ENCODE peak calls at places on chromosome 22, in six cellular contexts. U is uterus, Q is coronary artery, A is HL-60, B is GM23338, V is Caco-2. N is an unnamed sample.
A peak's percentile ranks its signal among the peaks of the same experiment; 100 is the strongest.

GRCh38 chr22:28894320-28894719 is 10.9 kb downstream of the ZNRF3 start:
- DNase-seq in Q (no peak), U (peak; percentile 3), A (no peak), B (no peak), V (no peak), N (no peak)

GRCh38 chr22:30373331-30374325 is 13.6 kb downstream of the RNF215 start:
- DNase-seq in U (no peak), B (no peak), A (no peak), Q (no peak), V (no peak), N (no peak)

GRCh38 chr22:39488563-39489083 is 13.5 kb upstream of the MIEF1 start:
- DNase-seq in A (no peak), U (no peak), B (no peak), V (no peak), Q (no peak), N (no peak)

GRCh38 chr22:46063861-46064235 is 86.5 kb upstream of the PPARA start:
- DNase-seq in A (no peak), Q (peak; percentile 26), U (peak; percentile 47), B (no peak), V (peak; percentile 9), N (peak; percentile 73)

GRCh38 chr22:40412441-40412840 is 42.0 kb downstream of the SGSM3 start:
- DNase-seq in V (no peak), Q (no peak), A (no peak), U (no peak), B (no peak), N (no peak)

GRCh38 chr22:39634530-39635399 is 64.2 kb downstream of the CACNA1I start:
- DNase-seq in U (no peak), B (no peak), V (no peak), Q (no peak), A (peak; percentile 34), N (peak; percentile 50)

GRCh38 chr22:36554101-36554500 is 25.1 kb upstream of the EIF3D start:
- DNase-seq in Q (no peak), B (peak; percentile 62), A (no peak), U (no peak), V (no peak), N (no peak)

GRCh38 chr22:46695346-46696224 is 42.5 kb downstream of the CERK start:
- DNase-seq in B (no peak), V (no peak), U (no peak), A (no peak), Q (no peak), N (no peak)

GRCh38 chr22:39249081-39249704 is 4.4 kb upstream of the PDGFB start:
- DNase-seq in Q (no peak), U (no peak), A (no peak), B (no peak), V (no peak), N (no peak)

GRCh38 chr22:48369789-48370507 is 1457.7 kb downstream of the BRD1 start:
- DNase-seq in V (peak; percentile 65), B (peak; percentile 21), U (no peak), A (no peak), Q (peak; percentile 47), N (peak; percentile 10)

GRCh38 chr22:44839061-44839460 is 86.7 kb downstream of the ARHGAP8 start:
- DNase-seq in A (no peak), B (no peak), U (no peak), Q (no peak), V (no peak), N (no peak)

GRCh38 chr22:44840611-44841322 is 88.4 kb downstream of the ARHGAP8 start:
- DNase-seq in Q (no peak), B (no peak), V (no peak), A (no peak), U (no peak), N (no peak)

GRCh38 chr22:44837481-44837880 is 85.1 kb downstream of the ARHGAP8 start:
- DNase-seq in V (no peak), Q (no peak), U (no peak), B (peak; percentile 41), A (no peak), N (no peak)

GRCh38 chr22:44838316-44839016 is 86.1 kb downstream of the ARHGAP8 start:
- DNase-seq in A (no peak), U (no peak), B (no peak), Q (no peak), V (no peak), N (no peak)

DNA sequence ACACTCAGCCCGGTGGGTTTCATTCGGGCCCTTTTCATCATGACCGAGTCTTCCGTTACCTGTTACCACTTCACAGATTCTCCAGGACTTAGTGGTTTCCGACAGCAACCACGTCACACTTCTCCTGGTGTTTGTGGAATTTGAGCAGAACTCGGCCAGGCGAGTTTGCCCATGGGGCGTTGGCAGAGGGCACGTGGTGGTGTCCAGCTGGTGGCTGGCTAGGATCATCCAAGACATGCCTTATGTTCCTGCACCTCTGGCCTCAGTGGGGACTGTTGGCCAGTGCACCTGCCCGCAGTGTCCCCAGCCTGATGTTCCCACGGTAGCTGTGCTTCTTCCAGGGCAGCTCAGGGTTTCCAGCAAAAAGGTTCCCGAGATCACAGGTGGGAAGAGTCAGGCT is 87.3 kb downstream of the ARHGAP8 start:
- DNase-seq in U (no peak), A (no peak), B (no peak), Q (no peak), V (no peak), N (no peak)
- TF ChIP-seq CTCF in U (no peak), A (no peak), B (no peak), Q (no peak), V (no peak), N (no peak)

GRCh38 chr22:17368727-17369552 is at the start of gene CECR2:
- DNase-seq in V (peak; percentile 39), B (peak; percentile 85), U (peak; percentile 51), Q (no peak), A (no peak), N (no peak)

GRCh38 chr22:17366329-17366728 is 2.9 kb upstream of the CECR2 start:
- DNase-seq in V (no peak), B (no peak), U (no peak), Q (no peak), A (no peak), N (no peak)

GRCh38 chr22:17366830-17367229 is 2.4 kb upstream of the CECR2 start:
- DNase-seq in U (peak; percentile 22), A (no peak), B (peak; percentile 87), V (peak; percentile 40), Q (no peak), N (no peak)

GRCh38 chr22:17369553-17370035 is 334 bp downstream of the CECR2 start:
- DNase-seq in B (peak; percentile 71), Q (no peak), V (peak; percentile 37), U (no peak), A (peak; percentile 16), N (no peak)

DNA sequence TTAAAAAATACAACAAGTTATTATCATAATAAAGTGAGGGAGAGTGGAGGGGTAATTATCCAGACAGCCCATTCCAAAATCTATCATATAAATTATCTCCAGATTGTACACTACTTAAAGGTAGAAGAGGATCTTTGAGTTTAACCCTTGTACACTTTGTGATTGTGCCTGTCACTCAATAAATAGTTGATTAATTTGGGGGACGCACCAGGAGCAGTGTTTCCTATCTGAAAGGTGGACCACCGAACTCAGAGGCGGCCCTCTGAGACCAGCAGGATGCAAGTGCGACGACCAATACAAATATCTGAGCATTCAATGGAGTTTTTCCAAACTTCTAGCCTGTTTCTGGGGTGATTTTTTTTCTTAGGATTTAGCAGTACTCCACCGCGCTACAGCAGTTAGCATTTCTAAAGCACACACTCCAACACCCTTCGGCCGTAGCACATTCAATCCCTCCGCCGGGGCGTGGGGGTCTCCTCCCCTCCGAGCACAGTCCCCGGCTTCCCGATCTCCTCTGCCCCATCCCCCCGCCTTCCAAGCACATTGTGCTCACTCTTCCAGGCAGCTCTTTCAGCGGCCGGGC is 1.0 kb upstream of the CECR2 start:
- DNase-seq in Q (no peak), A (no peak), B (peak; percentile 94), U (no peak), V (no peak), N (no peak)
- H3K4me3 ChIP-seq in Q (peak overlapping the region; percentile 82), A (no peak overlapping the region), B (peak overlapping the region; percentile 68), U (peak overlapping the region; percentile 19), V (peak overlapping the region; percentile 45), N (peak overlapping the region; percentile 60)

GRCh38 chr22:37781434-37782059 is 26.2 kb upstream of the GCAT start:
- DNase-seq in Q (no peak), B (peak; percentile 66), U (peak; percentile 60), V (no peak), A (no peak), N (peak; percentile 50)
- TF ChIP-seq CTCF in Q (no peak), B (peak; percentile 40), U (peak; percentile 38), V (peak; percentile 17), A (no peak), N (peak; percentile 33)

DNA sequence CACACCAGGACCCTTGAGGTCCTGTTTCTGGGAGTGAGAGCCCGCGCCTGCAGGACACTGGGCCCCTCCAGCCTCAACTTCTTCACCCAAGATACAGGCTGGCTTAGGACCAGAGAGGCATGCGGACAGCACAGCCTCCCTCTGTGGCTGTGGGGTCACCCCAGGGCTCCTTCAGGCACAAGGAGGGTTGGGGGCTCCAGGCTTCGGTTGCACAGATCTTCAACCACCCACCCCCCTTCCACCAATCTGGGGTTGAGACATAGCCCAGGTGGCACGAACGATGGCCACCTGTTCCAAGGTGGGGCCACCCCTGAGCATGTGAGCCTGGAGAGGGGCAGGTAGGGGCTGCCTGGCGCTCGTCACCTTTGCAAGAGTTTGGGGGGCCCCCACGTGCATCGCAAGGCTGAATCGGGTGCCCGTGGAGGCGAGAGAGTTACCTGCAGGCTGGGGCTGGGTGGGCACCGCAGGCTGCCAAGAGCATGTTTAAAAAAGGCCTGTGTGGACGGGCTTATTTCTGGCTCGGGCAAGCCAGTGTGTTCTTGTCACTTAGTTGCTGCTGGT is 1.2 kb downstream of the ZDHHC8 start:
- DNase-seq in B (no peak), V (no peak), Q (no peak), U (no peak), A (no peak), N (no peak)
- H3K4me3 ChIP-seq in B (peak overlapping the region; percentile 65), V (peak overlapping the region; percentile 88), Q (peak overlapping the region; percentile 100), U (peak overlapping the region; percentile 94), A (no peak overlapping the region), N (peak overlapping the region; percentile 77)

DNA sequence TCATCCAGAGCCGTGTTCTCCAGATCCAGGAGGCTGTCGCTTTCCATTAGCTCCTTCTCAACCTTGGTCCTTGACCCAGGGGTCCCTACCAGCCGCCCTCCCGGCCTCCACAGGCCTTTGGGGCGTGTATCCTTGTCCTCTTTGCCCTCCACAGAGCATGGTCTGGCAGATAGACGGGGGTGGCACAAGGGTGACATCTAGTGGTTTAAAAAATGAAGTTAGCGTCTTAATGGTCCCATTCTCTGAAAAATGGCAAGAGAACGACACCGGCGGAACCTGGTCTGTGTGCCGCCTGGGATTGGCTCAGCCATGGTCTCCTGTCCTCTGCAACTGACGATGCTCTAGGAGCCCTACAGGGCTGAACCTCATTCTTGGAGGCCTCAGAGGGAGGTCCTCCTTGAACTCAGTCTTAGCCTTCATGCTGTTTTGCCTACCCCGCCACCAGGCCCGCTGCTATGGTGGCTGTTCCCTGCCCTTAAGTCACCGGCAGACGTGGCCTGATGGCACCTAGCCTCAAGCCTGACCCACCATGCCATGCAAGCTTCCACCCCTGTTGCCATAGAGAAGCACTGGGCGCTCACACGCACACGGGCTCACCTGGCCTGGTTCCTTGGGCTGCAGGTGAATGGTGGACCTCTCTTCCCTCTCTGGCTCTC is 152.1 kb upstream of the SYN3 start:
- DNase-seq in Q (no peak), B (peak; percentile 87), U (no peak), V (peak; percentile 55), A (no peak), N (peak; percentile 8)
- TF ChIP-seq CTCF in Q (no peak), B (peak; percentile 63), U (no peak), V (peak; percentile 64), A (peak; percentile 39), N (peak; percentile 64)

N was measured in LNCaP clone FGC.